ENCODE peak calls at places on chromosomes 1 and 21, in eight cellular contexts. X is EH, T is neural crest cell, C is head of caudate nucleus, F is fibroblast of lung, Z is NCI-H1105 treated with DMSO at 0.1 percent for 48 hours, K is left ventricle myocardium inferior, R is T-helper 2 cell. H is an unnamed sample.

GRCh38 chr1:51303751-51304196 is 26.6 kb downstream of the TTC39A start:
- DNase-seq in X (peak), T (no peak), C (no peak), F (no peak), Z (no peak), K (no peak), R (no peak), H (no peak)

GRCh38 chr1:113765306-113765705 is 6.0 kb upstream of the PHTF1 start:
- DNase-seq in X (peak), T (no peak), C (no peak), F (peak), Z (no peak), K (no peak), R (no peak), H (no peak)

GRCh38 chr21:43923391-43923790 is 58.4 kb downstream of the AGPAT3 start:
- DNase-seq in X (peak), T (no peak), C (peak), F (peak), Z (no peak), K (no peak), R (no peak), H (no peak)

GRCh38 chr1:29391362-29391880 is 155.1 kb downstream of the PTPRU start:
- DNase-seq in X (no peak), T (no peak), C (no peak), F (no peak), Z (no peak), K (no peak), R (no peak), H (no peak)

GRCh38 chr1:205240118-205240517 is 12.4 kb downstream of the TMCC2 start:
- DNase-seq in X (no peak), T (no peak), C (no peak), F (peak), Z (no peak), K (no peak), R (no peak), H (no peak)

GRCh38 chr1:227774051-227774720 is 39.0 kb downstream of the SNAP47 start:
- DNase-seq in X (no peak), T (no peak), C (no peak), F (no peak), Z (no peak), K (no peak), R (no peak), H (no peak)

GRCh38 chr1:211625040-211625439 is 46.1 kb upstream of the SLC30A1 start:
- DNase-seq in X (peak), T (no peak), C (no peak), F (peak), Z (no peak), K (no peak), R (no peak), H (no peak)

GRCh38 chr1:21378705-21379494 is 61.0 kb upstream of the NBPF3 start:
- DNase-seq in X (no peak), T (no peak), C (no peak), F (no peak), Z (no peak), K (no peak), R (no peak), H (no peak)

GRCh38 chr1:229225331-229225782 is 45.6 kb upstream of the RAB4A start:
- DNase-seq in X (no peak), T (no peak), C (no peak), F (no peak), Z (peak), K (no peak), R (no peak), H (no peak)

GRCh38 chr1:180586671-180587155 is 27.9 kb downstream of the OVAAL start:
- DNase-seq in X (peak), T (no peak), C (no peak), F (peak), Z (peak), K (no peak), R (no peak), H (no peak)

GRCh38 chr1:21576031-21576797 is 67.0 kb downstream of the ALPL start:
- DNase-seq in X (no peak), T (no peak), C (no peak), F (no peak), Z (no peak), K (no peak), R (no peak), H (no peak)

GRCh38 chr1:24074817-24075725 is 36.9 kb downstream of the MYOM3 start:
- DNase-seq in X (no peak), T (no peak), C (no peak), F (no peak), Z (no peak), K (no peak), R (no peak), H (no peak)